ENCODE peak calls at places on chromosomes 5 and 9, in four cellular contexts. Z is HepG2, B is mammary epithelial cell, N is pancreas. H is an unnamed sample.

GRCh38 chr5:67010684-67011409 is 185.8 kb downstream of the CD180 start:
- DNase-seq in B (peak; percentile 99), Z (no peak), N (no peak), H (no peak)

GRCh38 chr5:108606185-108606584 is 141.5 kb upstream of the FER start:
- DNase-seq in Z (no peak), B (no peak), N (no peak), H (no peak)

GRCh38 chr5:54545796-54546195 is 28.2 kb downstream of the SNX18 start:
- DNase-seq in B (no peak), Z (no peak), N (no peak), H (no peak)

GRCh38 chr9:35757527-35758275 is 3.6 kb upstream of the MSMP start:
- DNase-seq in N (no peak), Z (peak; percentile 35), B (no peak), H (no peak)

GRCh38 chr9:124017929-124018730 is 6.6 kb downstream of the LHX2 start:
- DNase-seq in N (no peak), B (no peak), Z (no peak), H (no peak)

GRCh38 chr5:181243521-181244307 is at the start of gene RACK1:
- DNase-seq in B (peak; percentile 86), N (peak; percentile 82), Z (peak; percentile 87), H (peak; percentile 90)

GRCh38 chr5:179228341-179229121 is 116.7 kb downstream of the ADAMTS2 start:
- DNase-seq in B (no peak), Z (no peak), N (no peak), H (peak; percentile 13)

GRCh38 chr5:136232316-136232715 is 39.4 kb upstream of the SMIM32 start:
- DNase-seq in Z (no peak), N (no peak), B (no peak), H (no peak)

GRCh38 chr5:73540192-73540591 is 25.2 kb downstream of the ANKRA2 start:
- DNase-seq in Z (peak; percentile 50), B (peak; percentile 94), N (no peak), H (peak; percentile 58)

GRCh38 chr5:79200573-79201183 is 35.3 kb upstream of the JMY start:
- DNase-seq in B (no peak), Z (peak; percentile 10), N (no peak), H (peak; percentile 45)
- TF ChIP-seq CTCF in B (peak; percentile 46), Z (peak; percentile 54), N (no peak), H (peak; percentile 79)

GRCh38 chr9:652896-653295 is 188.6 kb upstream of the DMRT1 start:
- DNase-seq in Z (no peak), B (no peak), N (no peak), H (peak; percentile 55)

GRCh38 chr9:647522-647921 is 194.0 kb upstream of the DMRT1 start:
- DNase-seq in Z (no peak), B (no peak), N (no peak), H (no peak)

GRCh38 chr9:651372-651771 is 190.1 kb upstream of the DMRT1 start:
- DNase-seq in Z (no peak), N (no peak), B (no peak), H (no peak)

GRCh38 chr9:649128-650074 is 192.1 kb upstream of the DMRT1 start:
- DNase-seq in Z (no peak), N (no peak), B (peak; percentile 50), H (no peak)

DNA sequence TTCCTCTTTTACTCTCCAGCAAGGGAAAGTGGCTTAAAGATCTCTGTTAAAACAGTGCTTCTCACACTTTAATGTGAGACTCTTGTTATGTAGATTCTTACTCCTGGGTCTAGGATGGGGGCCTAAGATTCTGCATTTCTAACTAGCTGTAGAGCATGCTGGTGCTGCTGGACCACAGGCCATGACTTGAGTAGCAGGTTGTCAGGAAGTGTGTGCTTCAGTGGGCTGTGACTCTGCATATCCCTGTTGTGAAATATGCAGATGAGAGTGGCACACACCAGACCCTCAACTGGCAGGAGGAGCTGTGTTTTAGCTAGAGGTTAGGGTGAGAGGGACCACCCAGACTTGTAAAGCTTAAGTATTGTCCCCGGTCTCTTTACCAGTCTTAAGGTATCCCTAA is 191.1 kb upstream of the DMRT1 start:
- DNase-seq in N (no peak), B (no peak), Z (no peak), H (no peak)
- H3K4me3 ChIP-seq in N (no peak overlapping the region), B (no peak overlapping the region), Z (no peak overlapping the region), H (no peak overlapping the region)

DNA sequence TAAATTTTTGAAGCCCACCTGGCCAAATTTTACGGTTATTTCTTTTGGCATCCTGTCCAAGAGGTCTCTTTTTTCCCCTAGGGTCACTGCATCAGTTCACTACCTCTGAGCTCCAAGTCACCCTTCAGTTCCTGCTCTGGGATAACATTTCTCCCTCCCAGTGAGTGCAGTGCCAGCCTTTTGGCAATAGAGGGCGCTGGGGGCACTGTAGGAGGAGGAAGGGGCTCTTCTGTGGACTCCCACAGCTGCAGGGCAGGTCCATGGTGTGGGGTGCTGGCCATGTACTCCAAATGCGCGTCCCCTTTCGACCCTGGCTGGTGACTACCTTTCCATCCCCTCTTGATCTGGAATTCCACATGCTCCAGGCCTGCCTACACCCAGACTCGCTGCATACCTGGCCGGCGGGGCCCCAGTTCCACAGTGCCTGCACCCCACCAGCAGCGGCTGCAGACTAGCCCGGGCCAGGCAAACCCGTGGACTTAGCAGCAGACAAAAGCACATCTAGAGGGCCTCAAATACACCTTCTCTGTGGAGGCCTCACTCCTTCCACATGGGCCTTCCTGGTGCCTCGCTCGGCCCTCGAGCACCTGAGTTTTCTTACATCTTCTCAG is 20.3 kb upstream of the NINJ1 start:
- DNase-seq in B (no peak), Z (peak; percentile 58), N (peak; percentile 31), H (peak; percentile 40)
- TF ChIP-seq CTCF in B (peak; percentile 77), Z (peak; percentile 89), N (peak; percentile 14), H (peak; percentile 78)

DNA sequence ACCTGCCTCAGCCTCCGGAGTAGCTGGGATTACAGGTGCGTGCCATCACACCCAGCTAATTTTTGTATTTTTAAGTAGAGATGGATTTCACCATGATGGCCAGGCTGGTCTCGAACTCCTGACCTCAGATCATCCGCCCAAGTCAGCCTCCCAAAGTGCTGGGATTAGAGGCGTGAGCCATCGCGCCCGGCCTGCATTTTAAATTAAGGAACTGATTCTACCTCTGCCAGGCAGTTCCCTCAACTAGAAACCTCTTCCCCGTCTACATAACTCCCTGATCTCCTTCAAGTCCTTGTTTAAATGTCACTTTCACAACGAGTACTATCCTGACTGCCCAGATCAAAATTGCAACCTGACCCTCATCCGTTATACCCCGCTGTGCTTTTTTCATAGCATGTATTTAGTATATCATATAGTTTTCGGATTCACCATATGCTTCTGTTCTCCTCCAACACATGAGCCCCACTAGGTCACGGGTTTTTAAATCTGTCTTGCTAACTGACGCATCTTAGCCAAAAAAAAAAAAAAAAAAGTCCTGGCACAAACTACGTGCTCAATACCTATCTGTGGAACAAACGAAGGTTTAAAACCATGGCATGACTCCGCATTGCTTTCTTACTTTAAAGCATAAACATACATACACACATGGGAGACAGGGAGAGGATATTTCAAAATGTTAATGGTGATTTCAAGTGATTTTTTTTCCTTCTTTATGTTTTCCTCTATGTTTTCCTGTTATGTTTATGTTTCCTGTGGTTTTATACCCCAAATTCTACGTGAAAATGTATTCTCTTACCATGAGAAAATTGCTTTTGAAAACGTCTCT is 766 bp upstream of the SOWAHA start:
- DNase-seq in Z (no peak), B (no peak), N (no peak), H (no peak)
- H3K4me3 ChIP-seq in Z (peak overlapping the region; percentile 63), B (no peak overlapping the region), N (no peak overlapping the region), H (no peak overlapping the region)

GRCh38 chr5:168295574-168296201 is 4.2 kb downstream of the WWC1 start:
- DNase-seq in N (peak; percentile 69), Z (no peak), B (peak; percentile 55), H (peak; percentile 85)
- TF ChIP-seq CTCF in N (peak; percentile 31), Z (peak; percentile 40), B (peak; percentile 71), H (peak; percentile 81)

GRCh38 chr9:26928966-26929495 is 18.0 kb downstream of the PLAA start:
- DNase-seq in Z (no peak), N (no peak), B (no peak), H (no peak)
- H3K4me3 ChIP-seq in Z (no peak overlapping the region), N (no peak overlapping the region), B (no peak overlapping the region), H (no peak overlapping the region)

DNA sequence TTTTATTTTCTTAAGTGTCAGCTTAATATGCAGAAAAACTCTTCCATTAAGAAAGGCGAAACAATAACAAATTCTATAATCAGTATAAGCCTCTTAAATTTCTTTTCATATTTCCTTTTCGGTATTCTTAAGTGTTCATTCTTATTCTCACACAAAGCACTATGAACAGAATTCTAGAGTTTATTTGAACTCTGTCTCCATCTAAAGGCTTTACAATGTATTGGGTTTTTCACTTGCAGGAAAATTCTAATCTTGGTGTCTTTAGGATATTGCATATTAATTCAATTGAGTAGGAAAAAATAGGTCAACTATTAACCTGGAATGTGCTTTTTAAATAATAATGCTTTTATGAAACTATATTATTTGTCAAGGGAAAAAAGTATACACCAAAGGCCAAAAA is 166.6 kb downstream of the SLF1 start:
- DNase-seq in B (no peak), N (no peak), Z (no peak), H (peak; percentile 20)
- TF ChIP-seq CTCF in B (no peak), N (no peak), Z (no peak), H (no peak)

GRCh38 chr9:113580041-113580953 is 116.8 kb downstream of the RGS3 start:
- DNase-seq in N (peak; percentile 89), Z (no peak), B (peak; percentile 76), H (peak; percentile 55)

GRCh38 chr9:113577525-113578261 is 114.2 kb downstream of the RGS3 start:
- DNase-seq in N (peak; percentile 16), B (peak; percentile 46), Z (no peak), H (no peak)

GRCh38 chr9:113578279-113578865 is 114.8 kb downstream of the RGS3 start:
- DNase-seq in Z (no peak), B (no peak), N (peak; percentile 33), H (no peak)

GRCh38 chr9:113579270-113580040 is 115.9 kb downstream of the RGS3 start:
- DNase-seq in Z (no peak), B (no peak), N (peak; percentile 37), H (peak; percentile 60)

GRCh38 chr9:113578877-113579269 is 115.3 kb downstream of the RGS3 start:
- DNase-seq in Z (no peak), N (no peak), B (peak; percentile 96), H (peak; percentile 97)
- H3K4me3 ChIP-seq in Z (no peak overlapping the region), N (no peak overlapping the region), B (no peak overlapping the region), H (no peak overlapping the region)

DNA sequence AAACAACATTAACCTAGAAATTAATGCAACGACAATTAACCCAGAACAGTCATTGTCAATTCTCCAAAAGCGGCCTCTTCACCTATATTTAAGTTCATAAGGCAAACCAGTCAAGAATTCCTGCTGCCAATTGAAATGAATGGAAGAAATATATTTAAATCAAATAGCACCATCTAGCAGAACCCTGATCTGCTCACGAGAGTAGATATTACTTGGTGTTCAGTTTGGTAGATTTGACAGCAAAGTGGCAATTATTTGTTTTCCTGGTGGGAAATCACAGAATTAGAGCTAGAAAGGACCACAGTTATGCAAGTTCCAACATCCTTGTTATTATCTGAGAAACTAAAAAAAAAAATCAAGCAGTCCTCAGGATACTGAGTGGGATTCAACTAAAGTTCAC is 2.3 kb downstream of the SSBP2 start:
- DNase-seq in B (no peak), N (no peak), Z (no peak), H (peak; percentile 31)
- TF ChIP-seq CTCF in B (no peak), N (no peak), Z (no peak), H (peak; percentile 17)